ENCODE peak calls at places on chromosome 12, in seven cellular contexts. P is sigmoid colon, D is transverse colon, C is cardiac muscle cell, G is adrenal gland, N is ovary, X is psoas muscle. F is an unnamed sample. For H3K36me3, the result is how much of the 10 kb centered on the place peaks cover.

GRCh38 chr12:91225316-91225715 is 42.7 kb upstream of the DCN start:
- DNase-seq in P (no peak), G (no peak), C (no peak), N (no peak), X (no peak), D (no peak), F (no peak)

GRCh38 chr12:65720136-65720535 is 104.1 kb upstream of the HMGA2 start:
- DNase-seq in D (no peak), G (no peak), N (no peak), C (no peak), P (no peak), X (no peak), F (peak)

GRCh38 chr12:81229718-81230117 is 151.8 kb downstream of the ACSS3 start:
- DNase-seq in D (no peak), N (no peak), C (peak), X (no peak), G (no peak), P (no peak), F (no peak)

GRCh38 chr12:66352197-66352596 is 49.9 kb downstream of the HELB start:
- DNase-seq in C (peak), P (no peak), N (no peak), G (no peak), X (no peak), D (no peak), F (no peak)

GRCh38 chr12:28088566-28089277 is 101.5 kb upstream of the CCDC91 start:
- DNase-seq in N (no peak), G (no peak), D (no peak), C (no peak), P (no peak), X (no peak), F (no peak)

GRCh38 chr12:3752741-3753486 is at the start of gene CRACR2A:
- DNase-seq in P (peak), G (peak), N (peak), D (peak), X (peak), C (peak), F (no peak)

GRCh38 chr12:64392221-64392620 is 1.7 kb upstream of the C12orf56 start:
- DNase-seq in P (no peak), N (no peak), G (no peak), X (no peak), D (no peak), C (peak), F (no peak)

GRCh38 chr12:77324763-77325468 is 259.5 kb upstream of the E2F7 start:
- DNase-seq in G (peak), P (peak), X (peak), C (peak), D (peak), N (peak), F (no peak)

GRCh38 chr12:70919597-70920035 is 922 bp downstream of the PTPRR start:
- DNase-seq in N (no peak), D (no peak), G (no peak), C (peak), X (no peak), P (no peak), F (no peak)

GRCh38 chr12:88388566-88389269 is 191.6 kb downstream of the KITLG start:
- DNase-seq in X (no peak), C (no peak), P (no peak), D (no peak), N (no peak), G (no peak), F (no peak)

GRCh38 chr12:25877446-25877845 is 81.0 kb upstream of the RASSF8 start:
- DNase-seq in G (no peak), C (no peak), D (no peak), N (no peak), P (no peak), X (no peak), F (no peak)

GRCh38 chr12:18250313-18250916 is 10.9 kb upstream of the PIK3C2G start:
- DNase-seq in G (no peak), C (peak), P (no peak), N (peak), X (no peak), D (no peak), F (no peak)

GRCh38 chr12:75825686-75826085 is 205.9 kb downstream of the PHLDA1 start:
- DNase-seq in C (no peak), N (no peak), P (no peak), X (no peak), G (no peak), D (no peak), F (peak)

GRCh38 chr12:64826234-64826633 is 1.8 kb downstream of the TBC1D30 start:
- DNase-seq in G (peak), X (peak), P (no peak), C (peak), D (peak), N (peak), F (no peak)

GRCh38 chr12:130647814-130648213 is 68.3 kb downstream of the RIMBP2 start:
- DNase-seq in N (no peak), X (no peak), G (no peak), C (no peak), P (no peak), D (no peak), F (no peak)

GRCh38 chr12:118374126-118374725 is 1.5 kb upstream of the TAOK3 start:
- DNase-seq in N (no peak), P (no peak), G (no peak), X (no peak), C (no peak), D (no peak), F (no peak)

GRCh38 chr12:71551529-71551928 is 111.9 kb downstream of the LGR5 start:
- DNase-seq in P (no peak), G (no peak), D (no peak), N (no peak), C (no peak), X (no peak), F (no peak)

GRCh38 chr12:12628013-12628412 is 16.3 kb downstream of the CREBL2 start:
- DNase-seq in X (no peak), C (no peak), D (no peak), P (no peak), G (no peak), N (no peak), F (no peak)

DNA sequence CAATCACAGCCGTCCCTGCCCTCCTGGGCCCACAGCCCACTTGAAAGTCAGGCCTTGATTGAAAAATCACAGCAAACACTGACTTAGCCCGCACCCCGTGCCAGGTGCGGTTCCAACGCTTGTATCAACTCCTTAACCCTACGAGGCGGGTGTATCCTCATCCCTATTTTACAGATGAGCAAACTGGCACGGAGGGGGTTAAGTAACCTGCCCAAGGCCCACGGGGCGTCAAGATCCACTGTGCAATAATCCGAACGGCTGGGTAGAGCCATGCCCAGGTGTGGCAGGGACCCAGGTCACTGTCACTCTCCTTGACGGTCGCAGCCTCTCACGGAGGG is 583 bp downstream of the DNAH10 start:
- DNase-seq in N (no peak), G (no peak), X (no peak), D (no peak), C (no peak), P (peak), F (no peak)
- H3K4me3 ChIP-seq in N (no peak), G (peak), X (peak), D (peak), C (peak), P (peak), F (no peak)

DNA sequence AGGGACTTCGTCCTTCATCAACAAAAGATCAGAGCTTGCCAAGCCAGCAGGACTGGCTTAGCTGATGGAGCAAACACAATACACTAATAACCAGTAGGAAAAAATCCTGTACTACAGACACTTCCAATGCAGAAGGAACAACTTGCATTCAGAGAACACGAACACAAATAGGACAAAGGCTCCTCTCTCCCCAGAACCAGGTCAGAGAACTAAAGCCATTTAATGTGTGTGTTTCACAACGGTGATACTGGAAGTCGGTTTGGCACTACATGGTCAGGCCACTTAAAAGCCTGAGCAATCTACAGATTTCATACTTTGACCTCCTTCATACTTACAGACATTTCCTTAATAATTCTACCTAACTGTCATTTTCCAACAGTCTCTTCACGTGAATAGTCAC is 6.3 kb downstream of the CS start:
- DNase-seq in N (no peak), X (no peak), P (no peak), G (no peak), C (no peak), D (no peak), F (no peak)
- H3K36me3 ChIP-seq in N (under half), X (under half), P (under half), G (under half), C (under half), D (under half), F (under half)

GRCh38 chr12:121712462-121713256 is at the start of gene TMEM120B:
- DNase-seq in C (peak), D (peak), X (peak), N (peak), G (peak), P (peak), F (no peak)
- TF ChIP-seq CTCF in C (no peak), D (no peak), X (no peak), N (no peak), G (no peak), P (no peak), F (no peak)

GRCh38 chr12:2035421-2036080 is 17.2 kb upstream of the CACNA1C start:
- DNase-seq in C (no peak), G (no peak), P (no peak), D (no peak), N (no peak), X (no peak), F (no peak)
- H3K4me3 ChIP-seq in C (no peak), G (peak), P (peak), D (peak), N (peak), X (peak), F (peak)

F was measured in BJ.